ENCODE peak calls at places on chromosome 1, in five cellular contexts. W is A549, R is sigmoid colon, C is IMR-90, M is stomach. J is an unnamed sample.
A peak's percentile ranks its signal among the peaks of the same experiment; 100 is the strongest.

GRCh38 chr1:200912737-200913407 is 18.2 kb downstream of the INAVA start:
- DNase-seq in C (no peak), M (no peak), R (no peak), W (no peak), J (no peak)

GRCh38 chr1:14732726-14733052 is 134.2 kb downstream of the KAZN start:
- DNase-seq in C (no peak), R (no peak), M (no peak), W (no peak), J (no peak)

GRCh38 chr1:234135501-234135900 is 231.0 kb downstream of the SLC35F3 start:
- DNase-seq in M (no peak), C (no peak), R (no peak), W (no peak), J (no peak)

GRCh38 chr1:228236744-228237143 is 28.9 kb downstream of the OBSCN start:
- DNase-seq in W (peak; percentile 42), R (no peak), M (peak; percentile 49), C (peak; percentile 29), J (peak; percentile 47)

GRCh38 chr1:25565188-25565591 is 21.8 kb downstream of the LDLRAP1 start:
- DNase-seq in W (no peak), R (no peak), M (no peak), C (peak; percentile 47), J (no peak)

GRCh38 chr1:52364235-52364839 is 1.7 kb downstream of the CC2D1B start:
- DNase-seq in W (no peak), M (no peak), R (no peak), C (no peak), J (no peak)

GRCh38 chr1:246788895-246789338 is 64.7 kb downstream of the SCCPDH start:
- DNase-seq in C (no peak), M (no peak), R (no peak), W (no peak), J (no peak)

GRCh38 chr1:25011966-25012625 is 82.0 kb upstream of the RUNX3 start:
- DNase-seq in C (no peak), W (peak; percentile 29), M (no peak), R (no peak), J (no peak)

GRCh38 chr1:7402548-7402850 is 368.6 kb upstream of the VAMP3 start:
- DNase-seq in R (no peak), C (no peak), M (no peak), W (no peak), J (peak; percentile 75)
- H3K4me3 ChIP-seq in R (no peak overlapping the region), C (no peak overlapping the region), M (no peak overlapping the region), W (no peak overlapping the region), J (no peak overlapping the region)

DNA sequence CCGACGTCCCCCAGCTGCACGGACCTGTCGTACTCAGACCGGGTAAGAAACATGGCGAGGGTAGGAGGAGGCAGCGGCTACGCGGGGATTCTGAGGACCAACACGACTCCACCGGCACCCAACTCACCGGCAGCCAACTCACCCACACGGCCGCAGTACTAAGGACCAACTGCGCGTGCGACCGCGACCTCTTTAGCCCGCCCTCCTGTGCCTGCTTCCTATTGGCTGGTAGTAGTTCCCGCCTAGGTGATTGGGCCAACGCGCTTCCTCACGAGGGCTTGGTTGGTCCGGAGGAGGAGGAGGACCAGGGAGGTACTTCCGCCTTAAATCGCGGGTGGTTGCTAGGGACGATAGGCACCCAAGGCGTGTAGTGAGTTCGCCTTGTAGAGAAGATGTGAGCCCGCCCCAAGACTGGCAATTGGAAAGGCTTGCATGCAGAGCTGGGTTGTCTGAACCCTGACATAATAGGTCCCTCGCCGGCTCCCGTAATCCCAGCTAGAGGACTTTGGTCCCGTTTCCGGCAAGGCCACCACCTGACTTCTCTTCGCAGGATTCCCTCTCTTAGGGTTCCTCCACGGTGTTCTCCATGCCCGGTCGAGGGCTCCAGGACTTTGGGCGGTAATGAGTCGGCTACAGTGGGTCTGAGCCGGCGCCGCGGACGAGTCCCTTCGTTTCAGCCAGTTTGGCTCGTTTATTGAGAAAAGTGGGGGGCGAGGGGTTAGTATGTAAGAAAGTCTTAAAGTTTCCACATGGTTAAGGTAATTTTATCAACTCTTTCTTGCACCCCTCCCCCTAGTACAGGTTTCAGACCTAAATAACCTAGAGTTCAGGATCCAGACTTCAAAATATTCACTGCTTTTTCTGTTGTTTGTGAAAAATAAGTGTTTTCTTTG is at the start of gene PSMA5:
- DNase-seq in R (peak; percentile 99), W (peak; percentile 99), C (peak; percentile 100), M (peak; percentile 97), J (peak; percentile 99)
- TF ChIP-seq POLR2A in R (peak; percentile 33), W (peak; percentile 84), C (peak; percentile 97), M (no peak), J (peak; percentile 71)

DNA sequence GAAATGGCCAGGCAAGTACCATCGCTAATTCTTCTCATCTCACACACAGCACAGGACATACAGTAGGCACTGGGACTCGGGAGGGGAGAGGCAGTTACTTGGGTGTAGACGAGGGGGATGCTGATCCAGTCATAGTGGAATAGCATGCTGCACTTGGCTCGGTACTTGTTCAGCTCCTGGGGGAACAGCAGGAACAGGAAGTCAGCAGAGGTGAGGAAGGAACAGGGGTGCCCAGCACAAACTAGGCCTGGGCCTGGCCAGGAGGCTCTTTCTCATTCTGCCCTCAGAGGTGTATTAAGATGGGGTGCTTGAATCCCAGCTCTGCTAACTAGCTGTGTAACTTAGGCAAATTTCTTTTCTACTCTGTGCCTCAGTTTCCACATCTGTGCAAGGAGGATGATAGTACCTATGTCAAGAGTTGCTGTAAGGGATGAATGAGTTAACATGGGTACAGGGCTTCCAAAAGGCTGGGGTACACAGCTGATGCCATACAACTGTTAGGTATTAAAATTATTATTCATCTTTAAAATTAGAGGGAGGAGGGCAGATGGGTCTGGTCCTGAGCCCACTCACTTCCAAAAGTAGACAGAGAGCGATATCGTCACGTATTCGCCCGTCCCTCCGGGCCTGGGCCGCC is 2.4 kb downstream of the BEST4 start:
- DNase-seq in R (no peak), M (no peak), C (no peak), W (no peak), J (no peak)
- H3K4me3 ChIP-seq in R (peak overlapping the region; percentile 55), M (peak overlapping the region; percentile 49), C (no peak overlapping the region), W (peak overlapping the region; percentile 49), J (peak overlapping the region; percentile 48)

DNA sequence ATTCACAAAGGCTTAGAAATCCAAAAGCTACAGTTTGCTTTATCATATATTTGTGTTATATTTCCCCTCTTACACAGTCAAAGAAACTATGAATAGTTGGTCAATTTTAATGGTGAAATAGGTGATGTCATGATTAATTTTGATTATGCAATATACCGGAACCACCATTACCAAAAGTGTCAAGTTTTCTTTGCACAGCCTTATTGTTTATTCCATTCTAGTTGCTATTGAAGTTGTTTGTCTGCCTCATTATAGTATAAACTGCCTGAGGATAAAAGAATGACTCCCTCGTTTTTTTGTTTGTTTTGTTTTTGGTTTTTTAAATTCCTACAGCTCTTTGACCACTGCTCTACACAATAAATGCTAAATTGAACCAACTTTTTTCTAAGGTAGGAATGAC is 690.6 kb upstream of the ZP4 start:
- DNase-seq in M (no peak), C (no peak), R (no peak), W (no peak), J (no peak)
- TF ChIP-seq POLR2A in M (no peak), C (no peak), R (no peak), W (no peak), J (no peak)

GRCh38 chr1:16980473-16981268 is at the start of gene MFAP2:
- DNase-seq in M (no peak), W (no peak), R (no peak), C (no peak), J (no peak)

GRCh38 chr1:16977377-16977776 is 3.0 kb downstream of the MFAP2 start:
- DNase-seq in W (no peak), C (no peak), M (no peak), R (no peak), J (no peak)

GRCh38 chr1:16979475-16980327 is 719 bp downstream of the MFAP2 start:
- DNase-seq in M (no peak), R (peak; percentile 82), C (no peak), W (no peak), J (no peak)

GRCh38 chr1:16978139-16978538 is 2.3 kb downstream of the MFAP2 start:
- DNase-seq in M (no peak), W (no peak), C (no peak), R (no peak), J (no peak)

DNA sequence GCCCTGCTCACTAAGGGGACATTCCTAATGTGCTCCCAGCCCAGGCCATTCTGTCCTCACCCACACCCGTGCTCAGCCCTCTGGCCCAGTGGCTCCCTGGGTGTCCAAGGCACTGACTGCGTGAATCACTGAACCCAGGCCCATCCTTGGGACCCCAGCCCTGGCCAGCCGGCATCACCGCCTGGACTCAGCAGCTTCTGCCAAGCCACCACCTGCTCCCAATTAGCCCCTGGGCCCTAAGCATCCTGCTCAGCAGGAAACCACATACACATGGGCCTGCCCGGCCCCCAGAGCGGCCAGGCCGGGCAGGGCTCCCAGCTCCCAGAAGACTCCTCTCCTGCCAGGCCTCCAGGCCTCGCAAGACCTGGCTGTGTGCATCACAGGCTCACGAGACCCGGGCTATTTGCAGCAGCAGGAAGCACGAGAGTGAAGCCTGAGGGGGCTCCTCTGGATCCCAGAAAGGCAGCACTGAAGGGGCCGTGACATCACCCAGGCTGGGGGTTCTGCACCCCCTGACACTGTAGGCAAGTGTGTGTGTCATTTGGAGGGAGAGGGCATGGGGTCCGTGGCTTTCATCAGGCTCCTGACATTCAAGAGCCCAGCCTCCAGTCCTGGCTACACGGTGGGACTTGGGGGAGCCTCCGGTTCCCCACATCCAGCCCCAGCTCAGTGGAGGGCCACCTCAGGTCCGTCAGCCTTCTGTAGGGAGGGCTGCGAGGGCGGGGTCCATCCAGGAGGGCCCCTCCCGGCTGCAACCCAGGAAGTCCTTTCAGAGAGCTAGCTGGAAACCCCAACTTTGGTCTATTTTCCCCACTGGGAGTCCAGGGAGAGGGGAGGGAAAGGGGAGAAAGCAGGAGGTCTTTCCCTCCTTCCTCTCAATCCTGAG is 1.6 kb downstream of the MFAP2 start:
- DNase-seq in C (peak; percentile 86), W (no peak), R (peak; percentile 92), M (no peak), J (no peak)
- H3K4me3 ChIP-seq in C (no peak overlapping the region), W (no peak overlapping the region), R (peak overlapping the region; percentile 53), M (peak overlapping the region; percentile 48), J (peak overlapping the region; percentile 58)

GRCh38 chr1:21262282-21263051 is 27.8 kb downstream of the ECE1 start:
- DNase-seq in R (peak; percentile 97), W (peak; percentile 82), M (peak; percentile 65), C (peak; percentile 95), J (no peak)
- TF ChIP-seq POLR2A in R (no peak), W (no peak), M (no peak), C (peak; percentile 47), J (no peak)

DNA sequence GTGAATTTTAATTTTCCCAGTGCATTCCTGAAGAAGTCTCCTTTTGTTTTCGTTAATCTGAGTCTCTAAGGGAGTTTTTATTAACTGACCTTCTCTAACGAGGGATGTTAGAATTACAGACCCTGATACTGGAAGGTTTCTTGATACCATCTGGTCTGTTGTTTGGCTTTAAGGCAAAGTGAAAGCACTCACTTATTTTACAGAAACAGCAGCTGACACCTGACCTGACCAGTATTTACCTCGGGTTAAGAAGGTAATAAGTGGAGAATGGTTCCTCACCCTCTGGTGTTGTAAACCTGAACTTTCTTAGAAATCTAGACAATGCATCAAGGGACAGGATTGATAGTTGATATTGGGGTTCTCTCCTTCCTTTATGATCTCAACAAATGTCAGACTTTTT is 12.4 kb downstream of the CDC14A start:
- DNase-seq in C (no peak), R (no peak), W (no peak), M (no peak), J (no peak)
- H3K4me3 ChIP-seq in C (no peak overlapping the region), R (no peak overlapping the region), W (no peak overlapping the region), M (no peak overlapping the region), J (no peak overlapping the region)

J was measured in esophagus muscularis mucosa.